ENCODE peak calls at places on chromosomes 16 and 17, in five cellular contexts. X is Kasumi-1, N is cardiac muscle cell, C is T1000, D is RPMI7951. W is an unnamed sample.

GRCh38 chr17:376936-377863 is 24.6 kb upstream of the RPH3AL start:
- DNase-seq in X (no peak), N (no peak), C (no peak), D (peak; percentile 10), W (peak; percentile 56)

GRCh38 chr17:81577278-81578000 is 25.3 kb upstream of the FAAP100 start:
- DNase-seq in X (peak; percentile 35), N (peak; percentile 56), C (no peak), D (no peak), W (peak; percentile 64)

GRCh38 chr16:87372305-87372704 is 11.3 kb downstream of the FBXO31 start:
- DNase-seq in X (no peak), N (no peak), C (no peak), D (no peak), W (no peak)

GRCh38 chr17:63682441-63682840 is 17.5 kb downstream of the LIMD2 start:
- DNase-seq in X (peak; percentile 89), N (no peak), C (no peak), D (no peak), W (no peak)

GRCh38 chr16:47970291-47970931 is 185.4 kb downstream of the ABCC12 start:
- DNase-seq in X (peak; percentile 40), N (peak; percentile 58), C (no peak), D (peak; percentile 70), W (no peak)

GRCh38 chr16:11599579-11599978 is 12.9 kb upstream of the LITAF start:
- DNase-seq in X (no peak), N (no peak), C (no peak), D (no peak), W (no peak)

GRCh38 chr16:70455910-70456309 is 1.5 kb downstream of the FCSK start:
- DNase-seq in X (no peak), N (no peak), C (no peak), D (no peak), W (no peak)

GRCh38 chr17:80992948-80993624 is 1.4 kb downstream of the CHMP6 start:
- DNase-seq in X (no peak), N (no peak), C (no peak), D (no peak), W (no peak)

GRCh38 chr16:4517812-4518211 is 20.8 kb downstream of the CDIP1 start:
- DNase-seq in X (peak; percentile 5), N (peak; percentile 57), C (no peak), D (peak; percentile 9), W (peak; percentile 37)